ENCODE peak calls at places on chromosome 4, in six cellular contexts. One of them, this sample, is unnamed.

GRCh38 chr4:84497220-84497834 is 1.8 kb downstream of the NKX6-1 start:
- DNase-seq in neuronal stem cell: no peak
- DNase-seq in GM23338: peak; percentile 34
- DNase-seq in HCT116: no peak
- DNase-seq in mesenchymal stem cell: peak; percentile 18
- DNase-seq in neural progenitor cell: peak; percentile 61
- DNase-seq in this sample: no peak

GRCh38 chr4:72484991-72485390 is 84.0 kb downstream of the ADAMTS3 start:
- DNase-seq in GM23338: no peak
- DNase-seq in neural progenitor cell: no peak
- DNase-seq in neuronal stem cell: no peak
- DNase-seq in mesenchymal stem cell: no peak
- DNase-seq in HCT116: no peak
- DNase-seq in this sample: no peak

GRCh38 chr4:17597517-17597916 is 16.9 kb upstream of the MED28 start:
- DNase-seq in GM23338: peak; percentile 18
- DNase-seq in neuronal stem cell: no peak
- DNase-seq in mesenchymal stem cell: peak; percentile 15
- DNase-seq in HCT116: no peak
- DNase-seq in neural progenitor cell: no peak
- DNase-seq in this sample: no peak

GRCh38 chr4:42515156-42515884 is 118.0 kb downstream of the SHISA3 start:
- DNase-seq in mesenchymal stem cell: peak; percentile 3
- DNase-seq in neuronal stem cell: no peak
- DNase-seq in neural progenitor cell: no peak
- DNase-seq in GM23338: peak; percentile 85
- DNase-seq in HCT116: no peak
- DNase-seq in this sample: peak; percentile 33

GRCh38 chr4:150518559-150518958 is 63.4 kb upstream of the MAB21L2 start:
- DNase-seq in HCT116: peak; percentile 37
- DNase-seq in neuronal stem cell: no peak
- DNase-seq in mesenchymal stem cell: peak; percentile 38
- DNase-seq in neural progenitor cell: no peak
- DNase-seq in GM23338: no peak
- DNase-seq in this sample: no peak

GRCh38 chr4:168717852-168718251 is 221.0 kb downstream of the PALLD start:
- DNase-seq in mesenchymal stem cell: no peak
- DNase-seq in neural progenitor cell: no peak
- DNase-seq in GM23338: no peak
- DNase-seq in neuronal stem cell: no peak
- DNase-seq in HCT116: no peak
- DNase-seq in this sample: no peak

GRCh38 chr4:184441461-184442392 is 32.6 kb downstream of the IRF2 start:
- DNase-seq in neural progenitor cell: no peak
- DNase-seq in GM23338: peak; percentile 62
- DNase-seq in neuronal stem cell: no peak
- DNase-seq in mesenchymal stem cell: no peak
- DNase-seq in HCT116: no peak
- DNase-seq in this sample: no peak

GRCh38 chr4:83552085-83552484 is 16.2 kb downstream of the GPAT3 start:
- DNase-seq in mesenchymal stem cell: peak; percentile 66
- DNase-seq in neuronal stem cell: no peak
- DNase-seq in GM23338: no peak
- DNase-seq in neural progenitor cell: no peak
- DNase-seq in HCT116: no peak
- DNase-seq in this sample: no peak

GRCh38 chr4:85669204-85669603 is 194.3 kb downstream of the ARHGAP24 start:
- DNase-seq in HCT116: no peak
- DNase-seq in mesenchymal stem cell: no peak
- DNase-seq in GM23338: no peak
- DNase-seq in neural progenitor cell: no peak
- DNase-seq in neuronal stem cell: no peak
- DNase-seq in this sample: no peak

GRCh38 chr4:105815701-105816100 is 79.6 kb upstream of the NPNT start:
- DNase-seq in GM23338: no peak
- DNase-seq in HCT116: no peak
- DNase-seq in neural progenitor cell: no peak
- DNase-seq in mesenchymal stem cell: no peak
- DNase-seq in neuronal stem cell: no peak
- DNase-seq in this sample: no peak

GRCh38 chr4:23906839-23907238 is 17.0 kb upstream of the PPARGC1A start:
- DNase-seq in GM23338: no peak
- DNase-seq in neuronal stem cell: no peak
- DNase-seq in neural progenitor cell: no peak
- DNase-seq in mesenchymal stem cell: no peak
- DNase-seq in HCT116: no peak
- DNase-seq in this sample: no peak

GRCh38 chr4:174592256-174592984 is 70.1 kb upstream of the HPGD start:
- DNase-seq in HCT116: no peak
- DNase-seq in neuronal stem cell: no peak
- DNase-seq in mesenchymal stem cell: no peak
- DNase-seq in neural progenitor cell: no peak
- DNase-seq in GM23338: no peak
- DNase-seq in this sample: no peak

GRCh38 chr4:143587703-143588102 is 74.2 kb downstream of the SMARCA5 start:
- DNase-seq in neural progenitor cell: no peak
- DNase-seq in neuronal stem cell: no peak
- DNase-seq in mesenchymal stem cell: no peak
- DNase-seq in HCT116: peak; percentile 18
- DNase-seq in GM23338: no peak
- DNase-seq in this sample: peak; percentile 14

GRCh38 chr4:181897935-181898334 is 345.3 kb upstream of the TENM3 start:
- DNase-seq in HCT116: no peak
- DNase-seq in mesenchymal stem cell: no peak
- DNase-seq in neuronal stem cell: no peak
- DNase-seq in GM23338: no peak
- DNase-seq in neural progenitor cell: no peak
- DNase-seq in this sample: no peak

GRCh38 chr4:23373269-23373668 is 516.6 kb downstream of the PPARGC1A start:
- DNase-seq in neural progenitor cell: no peak
- DNase-seq in neuronal stem cell: no peak
- DNase-seq in HCT116: no peak
- DNase-seq in mesenchymal stem cell: peak; percentile 20
- DNase-seq in GM23338: peak; percentile 33
- DNase-seq in this sample: no peak

GRCh38 chr4:94390804-94391410 is 48.3 kb upstream of the HPGDS start:
- DNase-seq in neuronal stem cell: no peak
- DNase-seq in HCT116: no peak
- DNase-seq in neural progenitor cell: peak; percentile 11
- DNase-seq in GM23338: peak; percentile 45
- DNase-seq in mesenchymal stem cell: no peak
- DNase-seq in this sample: no peak

GRCh38 chr4:10015140-10015753 is 6.0 kb downstream of the SLC2A9 start:
- DNase-seq in neuronal stem cell: peak; percentile 41
- DNase-seq in mesenchymal stem cell: no peak
- DNase-seq in GM23338: peak; percentile 82
- DNase-seq in HCT116: peak; percentile 67
- DNase-seq in neural progenitor cell: peak; percentile 72
- DNase-seq in this sample: peak; percentile 64

GRCh38 chr4:1237981-1238675 is 10.8 kb downstream of the CTBP1 start:
- DNase-seq in HCT116: no peak
- DNase-seq in GM23338: peak; percentile 0
- DNase-seq in mesenchymal stem cell: no peak
- DNase-seq in neural progenitor cell: no peak
- DNase-seq in neuronal stem cell: no peak
- DNase-seq in this sample: no peak

GRCh38 chr4:182179751-182180150 is 63.5 kb upstream of the TENM3 start:
- DNase-seq in mesenchymal stem cell: no peak
- DNase-seq in neuronal stem cell: no peak
- DNase-seq in HCT116: no peak
- DNase-seq in GM23338: no peak
- DNase-seq in neural progenitor cell: no peak
- DNase-seq in this sample: no peak

GRCh38 chr4:183876268-183876934 is 28.7 kb upstream of the STOX2 start:
- DNase-seq in neural progenitor cell: no peak
- DNase-seq in mesenchymal stem cell: peak; percentile 3
- DNase-seq in GM23338: no peak
- DNase-seq in HCT116: no peak
- DNase-seq in neuronal stem cell: no peak
- DNase-seq in this sample: no peak

GRCh38 chr4:48748949-48749596 is 31.0 kb downstream of the FRYL start:
- DNase-seq in GM23338: peak; percentile 46
- DNase-seq in HCT116: no peak
- DNase-seq in neural progenitor cell: no peak
- DNase-seq in neuronal stem cell: no peak
- DNase-seq in mesenchymal stem cell: peak; percentile 46
- DNase-seq in this sample: no peak

GRCh38 chr4:116839826-116840225 is 245.6 kb downstream of the TRAM1L1 start:
- DNase-seq in neural progenitor cell: no peak
- DNase-seq in mesenchymal stem cell: peak; percentile 27
- DNase-seq in HCT116: no peak
- DNase-seq in GM23338: no peak
- DNase-seq in neuronal stem cell: no peak
- DNase-seq in this sample: no peak

GRCh38 chr4:148214529-148215166 is 227.6 kb downstream of the NR3C2 start:
- DNase-seq in neuronal stem cell: no peak
- DNase-seq in neural progenitor cell: peak; percentile 35
- DNase-seq in HCT116: no peak
- DNase-seq in GM23338: peak; percentile 9
- DNase-seq in mesenchymal stem cell: no peak
- DNase-seq in this sample: no peak

GRCh38 chr4:127870688-127871087 is 10.0 kb upstream of the PLK4 start:
- DNase-seq in neural progenitor cell: no peak
- DNase-seq in GM23338: no peak
- DNase-seq in mesenchymal stem cell: peak; percentile 89
- DNase-seq in neuronal stem cell: no peak
- DNase-seq in HCT116: no peak
- DNase-seq in this sample: no peak
- H2AFZ ChIP-seq in neural progenitor cell: no peak overlapping the region
- H2AFZ ChIP-seq in GM23338: no peak overlapping the region
- H2AFZ ChIP-seq in mesenchymal stem cell: no peak overlapping the region
- H2AFZ ChIP-seq in neuronal stem cell: no peak overlapping the region
- H2AFZ ChIP-seq in HCT116: no peak overlapping the region
- H2AFZ ChIP-seq in this sample: no peak overlapping the region

GRCh38 chr4:3041192-3042142 is 32.9 kb downstream of the HTT-AS start:
- DNase-seq in HCT116: no peak
- DNase-seq in GM23338: peak; percentile 51
- DNase-seq in neuronal stem cell: no peak
- DNase-seq in neural progenitor cell: no peak
- DNase-seq in mesenchymal stem cell: peak; percentile 75
- DNase-seq in this sample: peak; percentile 38
- H3K4me1 ChIP-seq in HCT116: no peaks in the 10 kb centered on the region
- H3K4me1 ChIP-seq in GM23338: peaks cover 5% of the 10 kb centered on the region
- H3K4me1 ChIP-seq in neuronal stem cell: no peaks in the 10 kb centered on the region
- H3K4me1 ChIP-seq in neural progenitor cell: no peaks in the 10 kb centered on the region
- H3K4me1 ChIP-seq in mesenchymal stem cell: no peaks in the 10 kb centered on the region
- H3K4me1 ChIP-seq in this sample: peaks cover 16% of the 10 kb centered on the region

GRCh38 chr4:8182294-8182693 is 16.8 kb upstream of the SH3TC1 start:
- DNase-seq in mesenchymal stem cell: no peak
- DNase-seq in HCT116: no peak
- DNase-seq in neuronal stem cell: no peak
- DNase-seq in neural progenitor cell: no peak
- DNase-seq in GM23338: no peak
- DNase-seq in this sample: no peak
- H2AFZ ChIP-seq in mesenchymal stem cell: no peak overlapping the region
- H2AFZ ChIP-seq in HCT116: no peak overlapping the region
- H2AFZ ChIP-seq in neuronal stem cell: no peak overlapping the region
- H2AFZ ChIP-seq in neural progenitor cell: no peak overlapping the region
- H2AFZ ChIP-seq in GM23338: no peak overlapping the region
- H2AFZ ChIP-seq in this sample: no peak overlapping the region

DNA sequence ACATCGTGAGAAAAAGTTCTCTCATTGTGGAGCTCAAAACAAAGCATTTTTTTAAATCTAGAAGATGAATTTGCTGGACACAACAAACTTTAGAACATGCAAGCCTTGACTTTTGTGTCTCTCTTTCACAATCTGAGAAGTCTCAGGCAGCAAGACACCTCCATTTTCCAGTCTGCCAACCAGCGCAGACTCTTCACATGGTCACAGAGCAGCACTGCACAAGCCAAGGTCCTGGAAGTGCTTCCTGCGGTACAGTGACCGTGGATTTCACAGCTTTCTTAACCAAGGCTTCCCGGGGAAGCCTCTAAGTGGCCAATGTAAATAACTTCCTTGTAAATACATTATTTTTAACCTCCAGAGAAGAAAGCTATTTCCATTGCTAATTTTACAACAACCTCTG is 31.3 kb downstream of the ZNF827 start:
- DNase-seq in mesenchymal stem cell: no peak
- DNase-seq in HCT116: no peak
- DNase-seq in neuronal stem cell: no peak
- DNase-seq in neural progenitor cell: no peak
- DNase-seq in GM23338: no peak
- DNase-seq in this sample: no peak
- H3K4me1 ChIP-seq in mesenchymal stem cell: peaks cover 8% of the 10 kb centered on the region
- H3K4me1 ChIP-seq in HCT116: no peaks in the 10 kb centered on the region
- H3K4me1 ChIP-seq in neuronal stem cell: peaks cover 10% of the 10 kb centered on the region
- H3K4me1 ChIP-seq in neural progenitor cell: peaks cover 19% of the 10 kb centered on the region
- H3K4me1 ChIP-seq in GM23338: peaks cover 45% of the 10 kb centered on the region
- H3K4me1 ChIP-seq in this sample: no peaks in the 10 kb centered on the region

GRCh38 chr4:11428701-11429571 is at the start of gene HS3ST1:
- DNase-seq in neural progenitor cell: peak; percentile 89
- DNase-seq in HCT116: peak; percentile 94
- DNase-seq in GM23338: peak; percentile 91
- DNase-seq in neuronal stem cell: peak; percentile 64
- DNase-seq in mesenchymal stem cell: peak; percentile 51
- DNase-seq in this sample: peak; percentile 89
- H2AFZ ChIP-seq in neural progenitor cell: peak within 1 kb of the TSS; percentile 94
- H2AFZ ChIP-seq in HCT116: no peak within 1 kb of the TSS
- H2AFZ ChIP-seq in GM23338: peak within 1 kb of the TSS; percentile 96
- H2AFZ ChIP-seq in neuronal stem cell: peak within 1 kb of the TSS; percentile 91
- H2AFZ ChIP-seq in mesenchymal stem cell: peak within 1 kb of the TSS; percentile 54
- H2AFZ ChIP-seq in this sample: peak within 1 kb of the TSS; percentile 98

GRCh38 chr4:128301979-128302378 is 14.4 kb upstream of the PGRMC2 start:
- DNase-seq in mesenchymal stem cell: no peak
- DNase-seq in HCT116: no peak
- DNase-seq in neuronal stem cell: no peak
- DNase-seq in neural progenitor cell: no peak
- DNase-seq in GM23338: no peak
- DNase-seq in this sample: no peak
- H3K4me1 ChIP-seq in mesenchymal stem cell: peaks cover 4% of the 10 kb centered on the region
- H3K4me1 ChIP-seq in HCT116: no peaks in the 10 kb centered on the region
- H3K4me1 ChIP-seq in neuronal stem cell: peaks cover 2% of the 10 kb centered on the region
- H3K4me1 ChIP-seq in neural progenitor cell: no peaks in the 10 kb centered on the region
- H3K4me1 ChIP-seq in GM23338: peaks cover 8% of the 10 kb centered on the region
- H3K4me1 ChIP-seq in this sample: peaks cover 2% of the 10 kb centered on the region

GRCh38 chr4:158535130-158535614 is 13.5 kb downstream of the RXFP1 start:
- DNase-seq in neural progenitor cell: no peak
- DNase-seq in mesenchymal stem cell: peak; percentile 55
- DNase-seq in neuronal stem cell: no peak
- DNase-seq in GM23338: no peak
- DNase-seq in HCT116: peak; percentile 4
- DNase-seq in this sample: peak; percentile 70
- H2AFZ ChIP-seq in neural progenitor cell: peak overlapping the region; percentile 47
- H2AFZ ChIP-seq in mesenchymal stem cell: no peak overlapping the region
- H2AFZ ChIP-seq in neuronal stem cell: no peak overlapping the region
- H2AFZ ChIP-seq in GM23338: no peak overlapping the region
- H2AFZ ChIP-seq in HCT116: peak overlapping the region; percentile 66
- H2AFZ ChIP-seq in this sample: peak overlapping the region; percentile 98